ENCODE peak calls at places on chromosomes 13 and 19, in ten cellular contexts. M is stomach, P is HCT116, D is GM12878, S is suprapubic skin, G is GM23338, V is K562, E is H1, T is transverse colon, F is breast epithelium. O is an unnamed sample.
A peak's percentile ranks its signal among the peaks of the same experiment; 100 is the strongest.

GRCh38 chr13:20156711-20157110 is 4.1 kb downstream of the GJA3 start:
- DNase-seq in M (no peak), P (no peak), D (no peak), S (no peak), G (no peak), V (no peak), E (no peak), T (no peak), F (no peak), O (no peak)

GRCh38 chr13:27556109-27556508 is 64.2 kb downstream of the LNX2 start:
- DNase-seq in M (no peak), P (no peak), D (no peak), S (no peak), G (no peak), V (no peak), E (no peak), T (no peak), F (no peak), O (no peak)

GRCh38 chr13:34412295-34412694 is 529.8 kb upstream of the NBEA start:
- DNase-seq in M (no peak), P (no peak), D (no peak), S (no peak), G (no peak), V (no peak), E (no peak), T (no peak), F (no peak), O (no peak)

GRCh38 chr19:11453468-11454341 is 18.3 kb downstream of the PRKCSH start:
- DNase-seq in M (no peak), P (no peak), D (no peak), S (no peak), G (peak; percentile 72), V (peak; percentile 37), E (no peak), T (no peak), F (no peak), O (no peak)

GRCh38 chr19:48573163-48573505 is 21.2 kb downstream of the SULT2B1 start:
- DNase-seq in M (peak; percentile 60), P (no peak), D (no peak), S (no peak), G (no peak), V (no peak), E (no peak), T (no peak), F (peak; percentile 62), O (no peak)

GRCh38 chr13:30019648-30020626 is 169.5 kb upstream of the UBL3 start:
- DNase-seq in M (no peak), P (no peak), D (no peak), S (no peak), G (peak; percentile 19), V (no peak), E (no peak), T (no peak), F (no peak), O (no peak)

GRCh38 chr13:51849145-51850101 is 4.4 kb upstream of the TMEM272 start:
- DNase-seq in M (no peak), P (peak; percentile 24), D (no peak), S (no peak), G (peak; percentile 94), V (peak; percentile 62), E (peak; percentile 67), T (no peak), F (no peak), O (peak; percentile 39)

GRCh38 chr13:30978981-30979956 is 46.8 kb downstream of the TEX26 start:
- DNase-seq in M (peak; percentile 30), P (peak; percentile 38), D (no peak), S (no peak), G (peak; percentile 95), V (peak; percentile 52), E (peak; percentile 85), T (peak; percentile 42), F (no peak), O (no peak)

GRCh38 chr13:27273658-27274425 is 3.2 kb downstream of the RASL11A start:
- DNase-seq in M (no peak), P (no peak), D (no peak), S (no peak), G (no peak), V (no peak), E (no peak), T (no peak), F (no peak), O (no peak)

GRCh38 chr13:99399623-99399974 is 92.4 kb upstream of the GPR183 start:
- DNase-seq in M (peak; percentile 15), P (no peak), D (no peak), S (peak; percentile 37), G (no peak), V (no peak), E (no peak), T (no peak), F (no peak), O (no peak)

GRCh38 chr19:19259741-19260140 is 13.4 kb downstream of the TM6SF2 start:
- DNase-seq in M (no peak), P (peak; percentile 46), D (no peak), S (no peak), G (peak; percentile 89), V (peak; percentile 51), E (no peak), T (no peak), F (no peak), O (peak; percentile 48)

GRCh38 chr13:94309997-94310842 is 169.3 kb downstream of the DCT start:
- DNase-seq in M (no peak), P (no peak), D (no peak), S (no peak), G (no peak), V (no peak), E (no peak), T (no peak), F (no peak), O (no peak)

GRCh38 chr13:40803316-40803715 is 13.9 kb downstream of the SLC25A15 start:
- DNase-seq in M (no peak), P (no peak), D (no peak), S (no peak), G (no peak), V (no peak), E (no peak), T (no peak), F (no peak), O (no peak)

GRCh38 chr13:41649659-41650058 is 192.3 kb downstream of the RGCC start:
- DNase-seq in M (no peak), P (peak; percentile 22), D (no peak), S (no peak), G (peak; percentile 64), V (peak; percentile 11), E (no peak), T (no peak), F (no peak), O (no peak)

GRCh38 chr13:72304121-72304745 is 423.2 kb downstream of the MZT1 start:
- DNase-seq in M (no peak), P (no peak), D (no peak), S (no peak), G (no peak), V (no peak), E (no peak), T (no peak), F (no peak), O (no peak)

GRCh38 chr19:40800997-40801377 is 2.0 kb downstream of the EGLN2 start:
- DNase-seq in M (no peak), P (no peak), D (no peak), S (no peak), G (no peak), V (no peak), E (no peak), T (no peak), F (no peak), O (no peak)
- TF ChIP-seq POLR2AphosphoS5 in M (no peak), P (no peak), D (peak; percentile 18), S (no peak), G (no peak), V (no peak), E (no peak), T (no peak), F (no peak), O (no peak)

GRCh38 chr19:50329146-50329925 is at the start of gene KCNC3:
- DNase-seq in M (peak; percentile 99), P (peak; percentile 99), D (peak; percentile 83), S (peak; percentile 99), G (peak; percentile 100), V (peak; percentile 100), E (peak; percentile 99), T (peak; percentile 99), F (peak; percentile 100), O (peak; percentile 94)
- TF ChIP-seq POLR2AphosphoS5 in M (peak; percentile 35), P (peak; percentile 76), D (peak; percentile 60), S (no peak), G (peak; percentile 89), V (peak; percentile 84), E (peak; percentile 85), T (no peak), F (no peak), O (peak; percentile 34)

GRCh38 chr19:57192993-57193392 is 1.7 kb downstream of the ZNF264 start:
- DNase-seq in M (no peak), P (no peak), D (no peak), S (no peak), G (no peak), V (no peak), E (no peak), T (no peak), F (no peak), O (no peak)
- TF ChIP-seq POLR2AphosphoS5 in M (no peak), P (no peak), D (no peak), S (no peak), G (no peak), V (no peak), E (no peak), T (no peak), F (no peak), O (no peak)

GRCh38 chr13:80052286-80052685 is 288.6 kb downstream of the SPRY2 start:
- DNase-seq in M (no peak), P (no peak), D (no peak), S (no peak), G (no peak), V (no peak), E (no peak), T (no peak), F (no peak), O (no peak)

GRCh38 chr13:80048030-80048429 is 292.9 kb downstream of the SPRY2 start:
- DNase-seq in M (no peak), P (no peak), D (no peak), S (no peak), G (no peak), V (no peak), E (no peak), T (no peak), F (no peak), O (no peak)

GRCh38 chr13:80050252-80050651 is 290.7 kb downstream of the SPRY2 start:
- DNase-seq in M (no peak), P (no peak), D (no peak), S (no peak), G (no peak), V (no peak), E (no peak), T (no peak), F (no peak), O (no peak)

GRCh38 chr13:80047406-80047805 is 293.5 kb downstream of the SPRY2 start:
- DNase-seq in M (no peak), P (no peak), D (no peak), S (no peak), G (no peak), V (no peak), E (no peak), T (no peak), F (no peak), O (no peak)

DNA sequence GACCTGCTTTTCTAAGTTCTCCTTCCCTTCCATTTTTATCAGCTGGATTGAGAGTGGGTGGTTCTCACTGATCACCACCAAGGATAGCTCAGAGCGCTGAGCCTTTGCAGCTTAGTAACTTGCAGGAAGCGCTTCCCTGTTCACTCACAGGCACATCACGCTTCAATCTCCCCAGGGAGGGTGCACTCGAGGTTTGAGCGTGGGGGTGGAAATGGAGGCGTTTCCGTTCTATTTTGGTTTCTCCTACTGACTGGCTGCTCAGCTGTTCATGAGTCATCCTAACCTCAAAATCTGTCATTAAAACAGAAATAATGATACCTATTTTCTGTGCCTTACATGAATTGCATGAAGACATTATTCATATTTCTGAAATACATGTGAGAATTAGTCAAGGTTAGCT is 292.1 kb downstream of the SPRY2 start:
- DNase-seq in M (peak; percentile 33), P (peak; percentile 13), D (peak; percentile 89), S (peak; percentile 92), G (peak; percentile 38), V (peak; percentile 49), E (peak; percentile 9), T (peak; percentile 59), F (no peak), O (peak; percentile 9)
- TF ChIP-seq POLR2AphosphoS5 in M (peak; percentile 63), P (no peak), D (no peak), S (no peak), G (no peak), V (no peak), E (no peak), T (peak; percentile 9), F (no peak), O (no peak)

O was measured in GM12891.